ENCODE peak calls at places on chromosome 11, in ten cellular contexts. Z is fibroblast of lung, J is GM23248, T is DND-41, O is neuronal stem cell, H is MM.1S, B is HepG2, C is hepatocyte, Q is GM23338, D is neural progenitor cell. L is an unnamed sample.

GRCh38 chr11:36356201-36356600 is 60.1 kb downstream of the PRR5L start:
- DNase-seq in H (no peak), C (no peak), J (peak; percentile 76), O (no peak), D (no peak), T (no peak), Z (no peak), B (no peak), Q (no peak), L (no peak)

GRCh38 chr11:12116425-12117032 is 6.1 kb downstream of the MICAL2 start:
- DNase-seq in Q (no peak), C (no peak), Z (no peak), O (no peak), J (no peak), T (no peak), H (no peak), D (no peak), B (no peak), L (no peak)

GRCh38 chr11:6627762-6628241 is 8.6 kb upstream of the TPP1 start:
- DNase-seq in Z (no peak), B (no peak), D (no peak), J (no peak), H (peak; percentile 57), T (no peak), C (no peak), Q (no peak), O (no peak), L (no peak)

GRCh38 chr11:103730151-103730940 is 306.1 kb upstream of the DDI1 start:
- DNase-seq in C (no peak), D (peak; percentile 3), Z (peak; percentile 63), B (no peak), T (no peak), Q (no peak), O (no peak), H (no peak), J (peak; percentile 63), L (peak; percentile 9)

GRCh38 chr11:8060801-8061554 is 20.0 kb upstream of the TUB start:
- DNase-seq in Z (no peak), H (no peak), O (no peak), J (peak; percentile 98), T (no peak), Q (no peak), C (no peak), B (no peak), D (no peak), L (peak; percentile 72)

GRCh38 chr11:40315122-40315521 is 1144.3 kb downstream of the LRRC4C start:
- DNase-seq in H (no peak), O (no peak), Z (no peak), B (no peak), J (no peak), C (no peak), T (no peak), Q (no peak), D (no peak), L (no peak)

GRCh38 chr11:113147249-113147648 is 167.1 kb upstream of the TTC12 start:
- DNase-seq in C (no peak), D (peak; percentile 67), Q (peak; percentile 44), Z (no peak), J (no peak), T (no peak), O (peak; percentile 11), H (no peak), B (no peak), L (no peak)

GRCh38 chr11:46200537-46201281 is 76.8 kb upstream of the CREB3L1 start:
- DNase-seq in J (peak; percentile 83), O (no peak), Q (no peak), H (no peak), T (no peak), Z (no peak), C (no peak), B (no peak), D (no peak), L (peak; percentile 22)

GRCh38 chr11:47394050-47394321 is 14.4 kb upstream of the SLC39A13 start:
- DNase-seq in Z (no peak), D (no peak), Q (no peak), J (no peak), C (no peak), H (no peak), B (no peak), T (no peak), O (no peak), L (no peak)

GRCh38 chr11:47393163-47394049 is 15.0 kb upstream of the SLC39A13 start:
- DNase-seq in J (peak; percentile 89), B (no peak), C (peak; percentile 40), T (no peak), Z (peak; percentile 63), O (no peak), D (peak; percentile 0), H (peak; percentile 52), Q (no peak), L (no peak)

GRCh38 chr11:47396049-47396320 is 12.4 kb upstream of the SLC39A13 start:
- DNase-seq in O (no peak), D (peak; percentile 1), H (no peak), Q (no peak), T (no peak), B (no peak), C (no peak), J (no peak), Z (no peak), L (no peak)

GRCh38 chr11:47394322-47395224 is 13.8 kb upstream of the SLC39A13 start:
- DNase-seq in J (no peak), C (no peak), D (peak; percentile 2), T (peak; percentile 56), Q (no peak), O (no peak), Z (no peak), B (peak; percentile 38), H (peak; percentile 43), L (no peak)

GRCh38 chr11:47395225-47396048 is 13.0 kb upstream of the SLC39A13 start:
- DNase-seq in Z (no peak), C (no peak), J (no peak), H (no peak), T (no peak), Q (no peak), D (no peak), O (no peak), B (no peak), L (no peak)
- H3K4me1 ChIP-seq in Z (peaks cover 10% of the 10 kb centered on the region), C (peaks cover 3% of the 10 kb centered on the region), J (no peaks in the 10 kb centered on the region), H (peaks cover 33% of the 10 kb centered on the region), T (peaks cover 25% of the 10 kb centered on the region), Q (peaks cover 7% of the 10 kb centered on the region), D (peaks cover 5% of the 10 kb centered on the region), O (peaks cover 5% of the 10 kb centered on the region), B (peaks cover 63% of the 10 kb centered on the region), L (peaks cover 14% of the 10 kb centered on the region)

GRCh38 chr11:75338516-75339218 is 12.8 kb downstream of the ARRB1 start:
- DNase-seq in D (no peak), Z (no peak), H (no peak), O (no peak), B (no peak), Q (no peak), C (no peak), T (no peak), J (peak; percentile 82), L (no peak)

GRCh38 chr11:75341583-75341982 is 9.9 kb downstream of the ARRB1 start:
- DNase-seq in O (no peak), Z (no peak), H (no peak), T (no peak), Q (no peak), D (no peak), C (no peak), J (no peak), B (no peak), L (no peak)

GRCh38 chr11:75342231-75342918 is 9.1 kb downstream of the ARRB1 start:
- DNase-seq in C (no peak), B (no peak), D (no peak), Z (no peak), J (no peak), T (no peak), O (no peak), H (no peak), Q (no peak), L (no peak)

GRCh38 chr11:75337195-75337654 is 14.2 kb downstream of the ARRB1 start:
- DNase-seq in B (no peak), C (peak; percentile 71), H (no peak), Q (no peak), Z (no peak), O (no peak), D (no peak), J (peak; percentile 74), T (no peak), L (peak; percentile 48)

DNA sequence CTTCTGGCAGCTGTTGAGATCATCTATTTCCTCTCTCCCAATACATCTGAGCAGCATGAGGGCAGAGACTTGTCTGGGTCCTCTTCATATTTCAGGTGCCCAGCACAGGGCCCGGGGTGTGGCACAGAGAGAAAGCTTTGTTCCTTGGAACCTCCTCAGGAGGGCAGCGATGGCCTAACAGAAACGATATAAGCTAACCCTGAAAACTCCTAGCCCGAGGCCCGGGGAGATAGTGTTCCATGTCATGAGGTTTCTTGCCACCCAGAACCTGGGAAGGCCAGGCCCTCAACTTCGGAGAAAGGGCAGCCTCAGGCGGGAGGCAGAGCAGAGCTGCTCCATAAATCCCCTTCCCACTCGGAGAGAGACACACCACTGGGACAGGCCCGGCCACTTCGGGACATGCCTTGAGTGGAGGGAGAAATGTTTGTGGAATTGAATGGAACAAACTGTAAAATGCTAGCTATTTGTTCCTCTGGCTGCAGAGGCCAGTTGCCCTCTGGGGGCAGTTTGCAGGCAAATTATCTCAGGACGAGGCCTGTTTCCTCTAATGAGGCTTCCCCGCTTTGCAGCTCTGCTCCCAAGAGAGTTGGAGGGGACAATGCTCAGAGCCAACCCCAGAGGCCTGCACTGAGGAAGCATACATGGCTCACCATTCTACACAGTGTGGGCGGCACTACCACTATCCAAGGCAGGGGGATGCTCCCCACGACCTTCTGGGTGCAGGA is 11.6 kb downstream of the ARRB1 start:
- DNase-seq in B (no peak), J (no peak), O (no peak), H (no peak), T (peak; percentile 42), Q (no peak), Z (no peak), C (no peak), D (peak; percentile 23), L (no peak)
- H2AFZ ChIP-seq in B (no peak overlapping the region), J (no peak overlapping the region), O (peak overlapping the region; percentile 50), H (no peak overlapping the region), T (peak overlapping the region; percentile 74), Q (peak overlapping the region; percentile 7), Z (no peak overlapping the region), C (no peak overlapping the region), D (peak overlapping the region; percentile 81), L (peak overlapping the region; percentile 67)

DNA sequence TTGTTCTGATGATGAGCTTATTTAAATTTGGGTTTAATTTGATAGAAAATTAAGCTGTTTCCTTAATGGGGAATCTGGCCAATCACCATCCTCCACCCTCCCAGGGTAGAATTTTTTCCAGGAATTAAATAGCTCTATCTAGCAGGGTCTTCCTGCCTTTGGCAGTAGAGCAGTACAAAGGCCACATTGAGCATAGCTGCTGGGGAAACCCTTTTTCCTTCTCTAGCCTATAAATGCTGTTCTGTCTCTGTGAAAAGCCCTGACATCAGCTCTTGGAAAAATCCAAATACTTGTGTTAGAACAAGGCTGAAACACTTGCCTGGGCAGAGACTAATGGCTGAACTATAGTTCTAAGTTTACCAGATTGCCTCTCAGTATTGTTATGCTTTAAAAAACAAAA is 55.1 kb downstream of the ARHGEF12 start:
- DNase-seq in O (peak; percentile 15), D (peak; percentile 17), Z (no peak), T (no peak), H (no peak), J (no peak), C (peak; percentile 61), B (peak; percentile 92), Q (peak; percentile 31), L (no peak)
- H3K4me2 ChIP-seq in O (no peak overlapping the region), D (peak overlapping the region; percentile 1), Z (no peak overlapping the region), T (no peak overlapping the region), H (no peak overlapping the region), J (no peak overlapping the region), C (peak overlapping the region; percentile 30), B (peak overlapping the region; percentile 68), Q (no peak overlapping the region), L (no peak overlapping the region)

DNA sequence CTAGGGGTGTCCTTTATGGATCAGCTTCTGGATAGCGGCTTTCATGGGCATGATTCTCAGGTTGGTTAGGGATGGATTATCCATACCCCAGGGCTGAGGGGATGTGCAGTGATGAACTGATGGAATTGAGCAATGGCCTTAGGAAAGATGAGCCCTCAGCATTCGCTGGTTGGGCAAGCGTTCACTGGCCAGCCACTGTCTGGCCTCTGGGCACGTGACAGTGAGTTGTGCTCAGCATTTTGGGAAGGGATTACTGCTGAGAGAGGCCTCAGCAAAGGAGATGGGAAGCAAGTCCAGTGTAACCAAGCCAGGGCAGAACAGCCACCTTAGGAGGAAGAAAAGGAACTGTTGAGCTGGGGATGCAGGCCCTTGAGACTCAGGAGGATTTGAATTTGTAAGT is 17.4 kb downstream of the UBASH3B start:
- DNase-seq in Q (no peak), T (no peak), Z (peak; percentile 44), H (no peak), J (no peak), C (no peak), O (no peak), D (no peak), B (no peak), L (no peak)
- H3K4me1 ChIP-seq in Q (no peaks in the 10 kb centered on the region), T (peaks cover 80% of the 10 kb centered on the region), Z (peaks cover 36% of the 10 kb centered on the region), H (no peaks in the 10 kb centered on the region), J (peaks cover 10% of the 10 kb centered on the region), C (peaks cover 4% of the 10 kb centered on the region), O (peaks cover 3% of the 10 kb centered on the region), D (no peaks in the 10 kb centered on the region), B (peaks cover 30% of the 10 kb centered on the region), L (peaks cover 31% of the 10 kb centered on the region)

L was measured in mammary epithelial cell.